ENCODE peak calls at places on chromosomes 7 and 10, in six cellular contexts. One of them, this sample, is unnamed.

GRCh38 chr10:31359979-31360378 is 41.0 kb downstream of the ZEB1 start:
- DNase-seq in fibroblast of lung: peak; percentile 15
- DNase-seq in SK-N-SH: peak; percentile 22
- DNase-seq in brain microvascular endothelial cell: no peak
- DNase-seq in PC-3: peak; percentile 45
- DNase-seq in OCI-LY7: no peak
- DNase-seq in this sample: no peak

GRCh38 chr10:47183726-47184084 is 116.3 kb upstream of the GDF10 start:
- DNase-seq in fibroblast of lung: no peak
- DNase-seq in SK-N-SH: no peak
- DNase-seq in brain microvascular endothelial cell: peak; percentile 28
- DNase-seq in PC-3: no peak
- DNase-seq in OCI-LY7: no peak
- DNase-seq in this sample: no peak

GRCh38 chr10:16449454-16449853 is 12.6 kb downstream of the PTER start:
- DNase-seq in fibroblast of lung: no peak
- DNase-seq in SK-N-SH: no peak
- DNase-seq in brain microvascular endothelial cell: no peak
- DNase-seq in PC-3: no peak
- DNase-seq in OCI-LY7: no peak
- DNase-seq in this sample: no peak

GRCh38 chr7:132004528-132004927 is 448.1 kb upstream of the PODXL start:
- DNase-seq in fibroblast of lung: peak; percentile 45
- DNase-seq in SK-N-SH: no peak
- DNase-seq in brain microvascular endothelial cell: no peak
- DNase-seq in PC-3: no peak
- DNase-seq in OCI-LY7: no peak
- DNase-seq in this sample: no peak

GRCh38 chr7:149625947-149626392 is 128.4 kb upstream of the ZNF746 start:
- DNase-seq in fibroblast of lung: no peak
- DNase-seq in SK-N-SH: no peak
- DNase-seq in brain microvascular endothelial cell: no peak
- DNase-seq in PC-3: no peak
- DNase-seq in OCI-LY7: no peak
- DNase-seq in this sample: no peak

GRCh38 chr7:30907527-30908267 is 4.0 kb upstream of the AQP1 start:
- DNase-seq in fibroblast of lung: no peak
- DNase-seq in SK-N-SH: no peak
- DNase-seq in brain microvascular endothelial cell: no peak
- DNase-seq in PC-3: no peak
- DNase-seq in OCI-LY7: no peak
- DNase-seq in this sample: no peak

GRCh38 chr7:11727864-11728263 is 104.1 kb downstream of the THSD7A start:
- DNase-seq in fibroblast of lung: no peak
- DNase-seq in SK-N-SH: no peak
- DNase-seq in brain microvascular endothelial cell: no peak
- DNase-seq in PC-3: no peak
- DNase-seq in OCI-LY7: no peak
- DNase-seq in this sample: no peak

GRCh38 chr7:50359995-50360925 is 55.7 kb downstream of the IKZF1 start:
- DNase-seq in fibroblast of lung: no peak
- DNase-seq in SK-N-SH: peak; percentile 57
- DNase-seq in brain microvascular endothelial cell: no peak
- DNase-seq in PC-3: no peak
- DNase-seq in OCI-LY7: no peak
- DNase-seq in this sample: no peak

GRCh38 chr7:5296627-5297226 is 14.0 kb downstream of the SLC29A4 start:
- DNase-seq in fibroblast of lung: no peak
- DNase-seq in SK-N-SH: peak; percentile 93
- DNase-seq in brain microvascular endothelial cell: no peak
- DNase-seq in PC-3: peak; percentile 48
- DNase-seq in OCI-LY7: peak; percentile 69
- DNase-seq in this sample: no peak

GRCh38 chr7:93117852-93118530 is at the start of gene SAMD9:
- DNase-seq in fibroblast of lung: peak; percentile 74
- DNase-seq in SK-N-SH: peak; percentile 51
- DNase-seq in brain microvascular endothelial cell: peak; percentile 82
- DNase-seq in PC-3: peak; percentile 83
- DNase-seq in OCI-LY7: peak; percentile 90
- DNase-seq in this sample: no peak

GRCh38 chr7:68689087-68689433 is 909.2 kb upstream of the AUTS2 start:
- DNase-seq in fibroblast of lung: peak; percentile 12
- DNase-seq in SK-N-SH: no peak
- DNase-seq in brain microvascular endothelial cell: no peak
- DNase-seq in PC-3: no peak
- DNase-seq in OCI-LY7: no peak
- DNase-seq in this sample: no peak

GRCh38 chr7:43522406-43523156 is 60.3 kb upstream of the STK17A start:
- DNase-seq in fibroblast of lung: peak; percentile 96
- DNase-seq in SK-N-SH: no peak
- DNase-seq in brain microvascular endothelial cell: peak; percentile 61
- DNase-seq in PC-3: peak; percentile 2
- DNase-seq in OCI-LY7: no peak
- DNase-seq in this sample: no peak

GRCh38 chr7:4739528-4739992 is 35.9 kb upstream of the AP5Z1 start:
- DNase-seq in fibroblast of lung: peak; percentile 62
- DNase-seq in SK-N-SH: peak; percentile 77
- DNase-seq in brain microvascular endothelial cell: peak; percentile 76
- DNase-seq in PC-3: no peak
- DNase-seq in OCI-LY7: no peak
- DNase-seq in this sample: no peak

GRCh38 chr10:129809431-129809830 is 154.6 kb downstream of the EBF3 start:
- DNase-seq in fibroblast of lung: no peak
- DNase-seq in SK-N-SH: no peak
- DNase-seq in brain microvascular endothelial cell: no peak
- DNase-seq in PC-3: no peak
- DNase-seq in OCI-LY7: no peak
- DNase-seq in this sample: no peak

GRCh38 chr7:143896667-143897066 is 5.3 kb downstream of the TCAF1 start:
- DNase-seq in fibroblast of lung: no peak
- DNase-seq in SK-N-SH: no peak
- DNase-seq in brain microvascular endothelial cell: no peak
- DNase-seq in PC-3: no peak
- DNase-seq in OCI-LY7: no peak
- DNase-seq in this sample: no peak

GRCh38 chr7:143891457-143891856 is 10.5 kb downstream of the TCAF1 start:
- DNase-seq in fibroblast of lung: no peak
- DNase-seq in SK-N-SH: no peak
- DNase-seq in brain microvascular endothelial cell: no peak
- DNase-seq in PC-3: no peak
- DNase-seq in OCI-LY7: no peak
- DNase-seq in this sample: no peak

GRCh38 chr7:143889068-143889467 is 12.9 kb downstream of the TCAF1 start:
- DNase-seq in fibroblast of lung: no peak
- DNase-seq in SK-N-SH: no peak
- DNase-seq in brain microvascular endothelial cell: no peak
- DNase-seq in PC-3: no peak
- DNase-seq in OCI-LY7: no peak
- DNase-seq in this sample: no peak

GRCh38 chr7:143890558-143890957 is 11.4 kb downstream of the TCAF1 start:
- DNase-seq in fibroblast of lung: no peak
- DNase-seq in SK-N-SH: no peak
- DNase-seq in brain microvascular endothelial cell: no peak
- DNase-seq in PC-3: no peak
- DNase-seq in OCI-LY7: no peak
- DNase-seq in this sample: no peak

GRCh38 chr7:143892527-143893300 is 9.3 kb downstream of the TCAF1 start:
- DNase-seq in fibroblast of lung: peak; percentile 40
- DNase-seq in SK-N-SH: no peak
- DNase-seq in brain microvascular endothelial cell: peak; percentile 58
- DNase-seq in PC-3: peak; percentile 74
- DNase-seq in OCI-LY7: peak; percentile 43
- DNase-seq in this sample: no peak
- TF ChIP-seq CTCF in fibroblast of lung: peak; percentile 55
- TF ChIP-seq CTCF in SK-N-SH: peak; percentile 21
- TF ChIP-seq CTCF in brain microvascular endothelial cell: peak; percentile 65
- TF ChIP-seq CTCF in PC-3: peak; percentile 76
- TF ChIP-seq CTCF in OCI-LY7: peak; percentile 80
- TF ChIP-seq CTCF in this sample: no peak

GRCh38 chr10:3467052-3467906 is 294.7 kb upstream of the PITRM1 start:
- DNase-seq in fibroblast of lung: peak; percentile 99
- DNase-seq in SK-N-SH: no peak
- DNase-seq in brain microvascular endothelial cell: peak; percentile 94
- DNase-seq in PC-3: peak; percentile 86
- DNase-seq in OCI-LY7: no peak
- DNase-seq in this sample: no peak
- TF ChIP-seq CTCF in fibroblast of lung: peak; percentile 3
- TF ChIP-seq CTCF in SK-N-SH: peak; percentile 24
- TF ChIP-seq CTCF in brain microvascular endothelial cell: peak; percentile 80
- TF ChIP-seq CTCF in PC-3: peak; percentile 77
- TF ChIP-seq CTCF in OCI-LY7: no peak
- TF ChIP-seq CTCF in this sample: no peak

DNA sequence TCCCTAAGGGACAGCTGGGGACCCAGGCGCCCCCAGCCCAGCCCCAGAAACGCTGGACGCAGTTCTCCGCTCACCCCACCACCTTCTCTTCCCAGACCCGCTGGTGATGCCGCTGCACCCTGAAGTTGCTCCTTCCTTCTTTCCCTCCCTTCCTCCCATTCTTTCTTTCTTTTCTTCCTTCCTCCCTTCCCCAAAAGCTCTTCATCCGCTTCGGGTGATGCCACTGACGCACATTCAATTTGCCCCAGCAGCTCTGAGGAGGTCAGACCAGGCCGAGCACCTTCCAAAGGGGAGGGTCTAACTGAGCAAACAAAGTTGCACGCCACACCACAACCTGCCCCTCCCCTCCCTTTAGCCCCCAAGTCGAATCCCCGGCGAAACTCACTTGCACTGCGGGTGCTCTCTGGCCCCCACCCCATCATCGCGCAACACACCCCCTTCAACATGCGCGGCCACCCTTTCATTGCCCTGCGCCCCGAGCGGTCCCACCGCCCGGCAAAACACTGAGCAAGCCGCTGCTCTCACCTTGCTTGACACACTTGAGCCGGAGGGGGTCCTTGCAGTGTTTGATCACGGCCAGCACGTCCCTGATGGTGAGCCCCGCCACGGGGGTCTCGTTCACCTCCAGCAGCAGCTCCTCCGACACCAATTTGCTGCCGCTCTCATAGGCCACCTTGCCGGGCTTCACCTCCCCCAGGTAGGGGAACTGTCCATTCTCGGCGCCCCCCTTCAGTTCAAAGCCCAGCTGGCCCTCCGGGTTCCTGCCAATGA is 787 bp downstream of the MAGI2 start:
- DNase-seq in fibroblast of lung: peak; percentile 14
- DNase-seq in SK-N-SH: peak; percentile 61
- DNase-seq in brain microvascular endothelial cell: peak; percentile 3
- DNase-seq in PC-3: no peak
- DNase-seq in OCI-LY7: no peak
- DNase-seq in this sample: no peak
- TF ChIP-seq CTCF in fibroblast of lung: no peak
- TF ChIP-seq CTCF in SK-N-SH: no peak
- TF ChIP-seq CTCF in brain microvascular endothelial cell: no peak
- TF ChIP-seq CTCF in PC-3: no peak
- TF ChIP-seq CTCF in OCI-LY7: no peak
- TF ChIP-seq CTCF in this sample: no peak

GRCh38 chr10:35042783-35043182 is 47.4 kb downstream of the CUL2 start:
- DNase-seq in fibroblast of lung: no peak
- DNase-seq in SK-N-SH: no peak
- DNase-seq in brain microvascular endothelial cell: no peak
- DNase-seq in PC-3: peak; percentile 78
- DNase-seq in OCI-LY7: no peak
- DNase-seq in this sample: no peak
- TF ChIP-seq CTCF in fibroblast of lung: no peak
- TF ChIP-seq CTCF in SK-N-SH: no peak
- TF ChIP-seq CTCF in brain microvascular endothelial cell: no peak
- TF ChIP-seq CTCF in PC-3: no peak
- TF ChIP-seq CTCF in OCI-LY7: no peak
- TF ChIP-seq CTCF in this sample: no peak

DNA sequence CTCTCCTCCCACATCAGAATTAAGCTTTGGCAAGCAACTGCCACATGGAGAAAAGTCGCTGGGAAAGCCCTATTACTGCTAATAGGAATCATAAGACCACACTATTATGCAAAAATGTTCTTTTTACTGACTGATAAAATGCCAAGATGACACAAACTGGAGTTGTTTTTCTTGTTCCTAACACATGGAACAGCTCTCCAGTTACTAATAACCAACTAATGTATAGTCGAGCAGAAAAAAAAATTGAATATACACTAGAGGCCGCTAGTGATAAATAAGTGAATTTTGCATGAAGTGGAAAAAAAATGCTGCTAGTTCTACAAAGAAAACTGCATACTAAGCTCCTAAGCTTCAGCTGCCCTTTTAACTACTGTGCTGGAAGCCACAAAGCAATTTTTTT is 165.6 kb downstream of the TPK1 start:
- DNase-seq in fibroblast of lung: no peak
- DNase-seq in SK-N-SH: no peak
- DNase-seq in brain microvascular endothelial cell: no peak
- DNase-seq in PC-3: peak; percentile 48
- DNase-seq in OCI-LY7: peak; percentile 5
- DNase-seq in this sample: no peak
- TF ChIP-seq CTCF in fibroblast of lung: peak; percentile 34
- TF ChIP-seq CTCF in SK-N-SH: peak; percentile 50
- TF ChIP-seq CTCF in brain microvascular endothelial cell: peak; percentile 10
- TF ChIP-seq CTCF in PC-3: peak; percentile 62
- TF ChIP-seq CTCF in OCI-LY7: peak; percentile 64
- TF ChIP-seq CTCF in this sample: no peak

GRCh38 chr10:112208981-112209380 is 25.4 kb upstream of the GPAM start:
- DNase-seq in fibroblast of lung: peak; percentile 40
- DNase-seq in SK-N-SH: no peak
- DNase-seq in brain microvascular endothelial cell: no peak
- DNase-seq in PC-3: no peak
- DNase-seq in OCI-LY7: no peak
- DNase-seq in this sample: no peak
- TF ChIP-seq CTCF in fibroblast of lung: no peak
- TF ChIP-seq CTCF in SK-N-SH: no peak
- TF ChIP-seq CTCF in brain microvascular endothelial cell: no peak
- TF ChIP-seq CTCF in PC-3: no peak
- TF ChIP-seq CTCF in OCI-LY7: no peak
- TF ChIP-seq CTCF in this sample: no peak

DNA sequence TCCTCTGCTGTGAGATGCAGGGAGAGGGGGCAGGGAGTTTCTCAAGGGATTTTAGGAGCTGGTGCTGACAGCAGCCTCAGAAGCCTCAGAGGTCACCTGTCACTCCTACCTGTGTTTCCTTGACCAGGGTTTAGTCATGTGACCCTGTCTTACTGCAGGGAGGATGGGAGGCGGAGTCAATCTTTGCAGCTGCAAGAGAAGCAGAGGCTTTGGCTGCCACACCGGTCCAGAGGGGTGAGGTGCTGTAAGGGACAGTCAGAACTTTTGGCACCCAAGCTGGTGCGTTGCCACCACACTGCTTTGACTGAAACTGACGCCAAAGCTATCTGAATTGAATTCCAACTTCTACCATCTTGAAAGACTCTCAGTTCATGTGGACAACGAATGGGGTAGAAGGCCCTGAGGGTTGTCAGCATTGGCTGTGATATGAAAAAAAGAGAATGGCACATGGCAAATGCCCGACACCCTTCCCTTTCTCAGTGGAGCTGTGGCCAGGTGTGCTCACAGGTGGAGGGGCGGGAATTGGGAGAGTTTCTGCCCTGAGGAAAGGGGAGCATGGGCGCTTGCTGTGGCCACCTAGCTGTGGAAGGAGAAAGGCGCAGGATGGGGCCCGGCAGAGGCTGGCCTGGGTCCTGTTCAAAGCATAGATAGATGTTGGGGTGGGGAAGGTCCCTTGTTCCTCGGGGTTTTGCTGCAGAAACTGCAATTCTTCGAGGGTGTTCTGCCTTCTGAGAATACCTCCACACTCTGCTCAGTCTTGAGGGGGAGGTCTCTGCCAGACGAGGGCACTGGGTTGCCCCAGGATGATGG is 69.3 kb downstream of the ARHGAP22 start:
- DNase-seq in fibroblast of lung: no peak
- DNase-seq in SK-N-SH: no peak
- DNase-seq in brain microvascular endothelial cell: no peak
- DNase-seq in PC-3: peak; percentile 34
- DNase-seq in OCI-LY7: no peak
- DNase-seq in this sample: no peak
- TF ChIP-seq CTCF in fibroblast of lung: no peak
- TF ChIP-seq CTCF in SK-N-SH: no peak
- TF ChIP-seq CTCF in brain microvascular endothelial cell: peak; percentile 49
- TF ChIP-seq CTCF in PC-3: peak; percentile 55
- TF ChIP-seq CTCF in OCI-LY7: peak; percentile 60
- TF ChIP-seq CTCF in this sample: no peak